ENCODE peak calls at places on chromosomes 6 and 20, in six cellular contexts. One of them, this sample, is unnamed.

GRCh38 chr20:10672579-10673127 is 1.1 kb downstream of the JAG1 start:
- DNase-seq in IMR-90: peak
- DNase-seq in mammary epithelial cell: peak
- DNase-seq in left ventricle myocardium inferior: peak
- DNase-seq in heart left ventricle: peak
- DNase-seq in fibroblast of pulmonary artery: peak
- DNase-seq in this sample: peak

GRCh38 chr20:15658295-15658694 is 915.0 kb downstream of the KIF16B start:
- DNase-seq in IMR-90: no peak
- DNase-seq in mammary epithelial cell: no peak
- DNase-seq in left ventricle myocardium inferior: no peak
- DNase-seq in fibroblast of pulmonary artery: no peak
- DNase-seq in heart left ventricle: no peak
- DNase-seq in this sample: no peak

GRCh38 chr6:11637266-11637665 is 99.7 kb downstream of the TMEM170B start:
- DNase-seq in left ventricle myocardium inferior: no peak
- DNase-seq in heart left ventricle: no peak
- DNase-seq in fibroblast of pulmonary artery: no peak
- DNase-seq in IMR-90: no peak
- DNase-seq in mammary epithelial cell: no peak
- DNase-seq in this sample: no peak

GRCh38 chr6:20575691-20576451 is 41.6 kb downstream of the CDKAL1 start:
- DNase-seq in heart left ventricle: no peak
- DNase-seq in fibroblast of pulmonary artery: peak
- DNase-seq in mammary epithelial cell: no peak
- DNase-seq in left ventricle myocardium inferior: no peak
- DNase-seq in IMR-90: no peak
- DNase-seq in this sample: no peak

GRCh38 chr20:25328954-25329498 is 61.6 kb downstream of the ABHD12 start:
- DNase-seq in mammary epithelial cell: no peak
- DNase-seq in fibroblast of pulmonary artery: no peak
- DNase-seq in IMR-90: no peak
- DNase-seq in heart left ventricle: no peak
- DNase-seq in left ventricle myocardium inferior: no peak
- DNase-seq in this sample: no peak

GRCh38 chr6:47357827-47358226 is 48.1 kb upstream of the TNFRSF21 start:
- DNase-seq in IMR-90: no peak
- DNase-seq in heart left ventricle: no peak
- DNase-seq in left ventricle myocardium inferior: no peak
- DNase-seq in mammary epithelial cell: no peak
- DNase-seq in fibroblast of pulmonary artery: no peak
- DNase-seq in this sample: no peak

GRCh38 chr6:6546318-6547110 is 42.0 kb upstream of the LY86 start:
- DNase-seq in fibroblast of pulmonary artery: peak
- DNase-seq in mammary epithelial cell: peak
- DNase-seq in heart left ventricle: peak
- DNase-seq in IMR-90: peak
- DNase-seq in left ventricle myocardium inferior: peak
- DNase-seq in this sample: no peak

GRCh38 chr6:131755597-131755996 is 44.8 kb upstream of the CTAGE9 start:
- DNase-seq in mammary epithelial cell: peak
- DNase-seq in left ventricle myocardium inferior: no peak
- DNase-seq in heart left ventricle: no peak
- DNase-seq in IMR-90: peak
- DNase-seq in fibroblast of pulmonary artery: peak
- DNase-seq in this sample: no peak

GRCh38 chr6:41984623-41985022 is 43.0 kb upstream of the CCND3 start:
- DNase-seq in heart left ventricle: no peak
- DNase-seq in mammary epithelial cell: no peak
- DNase-seq in fibroblast of pulmonary artery: no peak
- DNase-seq in IMR-90: no peak
- DNase-seq in left ventricle myocardium inferior: no peak
- DNase-seq in this sample: no peak

GRCh38 chr6:82910394-82910793 is 155.2 kb downstream of the UBE3D start:
- DNase-seq in heart left ventricle: no peak
- DNase-seq in IMR-90: no peak
- DNase-seq in mammary epithelial cell: no peak
- DNase-seq in fibroblast of pulmonary artery: no peak
- DNase-seq in left ventricle myocardium inferior: no peak
- DNase-seq in this sample: no peak

GRCh38 chr20:37526839-37527637 is 638 bp downstream of the BLCAP start:
- DNase-seq in mammary epithelial cell: peak
- DNase-seq in heart left ventricle: no peak
- DNase-seq in left ventricle myocardium inferior: no peak
- DNase-seq in fibroblast of pulmonary artery: peak
- DNase-seq in IMR-90: peak
- DNase-seq in this sample: peak

GRCh38 chr6:131275273-131275672 is 140.0 kb downstream of the AKAP7 start:
- DNase-seq in mammary epithelial cell: no peak
- DNase-seq in heart left ventricle: no peak
- DNase-seq in IMR-90: no peak
- DNase-seq in left ventricle myocardium inferior: no peak
- DNase-seq in fibroblast of pulmonary artery: no peak
- DNase-seq in this sample: no peak

GRCh38 chr6:144675231-144675861 is 390.2 kb downstream of the UTRN start:
- DNase-seq in left ventricle myocardium inferior: no peak
- DNase-seq in IMR-90: peak
- DNase-seq in mammary epithelial cell: peak
- DNase-seq in heart left ventricle: no peak
- DNase-seq in fibroblast of pulmonary artery: peak
- DNase-seq in this sample: no peak

GRCh38 chr6:55782275-55782674 is 93.1 kb downstream of the BMP5 start:
- DNase-seq in IMR-90: no peak
- DNase-seq in heart left ventricle: no peak
- DNase-seq in fibroblast of pulmonary artery: no peak
- DNase-seq in mammary epithelial cell: no peak
- DNase-seq in left ventricle myocardium inferior: no peak
- DNase-seq in this sample: no peak

GRCh38 chr20:20480689-20481088 is 112.8 kb downstream of the INSM1 start:
- DNase-seq in IMR-90: peak
- DNase-seq in left ventricle myocardium inferior: no peak
- DNase-seq in fibroblast of pulmonary artery: peak
- DNase-seq in mammary epithelial cell: peak
- DNase-seq in heart left ventricle: no peak
- DNase-seq in this sample: peak

GRCh38 chr20:62254021-62254724 is 15.9 kb downstream of the OSBPL2 start:
- DNase-seq in IMR-90: no peak
- DNase-seq in heart left ventricle: no peak
- DNase-seq in mammary epithelial cell: no peak
- DNase-seq in left ventricle myocardium inferior: no peak
- DNase-seq in fibroblast of pulmonary artery: no peak
- DNase-seq in this sample: no peak

GRCh38 chr20:12201289-12201991 is 283.7 kb downstream of the BTBD3 start:
- DNase-seq in fibroblast of pulmonary artery: peak
- DNase-seq in heart left ventricle: peak
- DNase-seq in left ventricle myocardium inferior: peak
- DNase-seq in mammary epithelial cell: peak
- DNase-seq in IMR-90: peak
- DNase-seq in this sample: no peak

GRCh38 chr20:62800314-62801259 is 4.0 kb upstream of the OGFR start:
- DNase-seq in heart left ventricle: no peak
- DNase-seq in left ventricle myocardium inferior: no peak
- DNase-seq in IMR-90: no peak
- DNase-seq in mammary epithelial cell: no peak
- DNase-seq in fibroblast of pulmonary artery: no peak
- DNase-seq in this sample: no peak

GRCh38 chr20:53646550-53646949 is 52.9 kb upstream of the ZNF217 start:
- DNase-seq in left ventricle myocardium inferior: no peak
- DNase-seq in IMR-90: no peak
- DNase-seq in mammary epithelial cell: no peak
- DNase-seq in heart left ventricle: no peak
- DNase-seq in fibroblast of pulmonary artery: no peak
- DNase-seq in this sample: no peak

GRCh38 chr6:134352786-134353480 is 35.0 kb upstream of the SGK1 start:
- DNase-seq in IMR-90: peak
- DNase-seq in fibroblast of pulmonary artery: peak
- DNase-seq in heart left ventricle: no peak
- DNase-seq in left ventricle myocardium inferior: no peak
- DNase-seq in mammary epithelial cell: peak
- DNase-seq in this sample: no peak

GRCh38 chr6:158841358-158841757 is 22.2 kb upstream of the EZR start:
- DNase-seq in heart left ventricle: no peak
- DNase-seq in fibroblast of pulmonary artery: no peak
- DNase-seq in left ventricle myocardium inferior: no peak
- DNase-seq in IMR-90: no peak
- DNase-seq in mammary epithelial cell: no peak
- DNase-seq in this sample: no peak

GRCh38 chr6:53496797-53497196 is 48.1 kb downstream of the GCLC start:
- DNase-seq in heart left ventricle: no peak
- DNase-seq in IMR-90: peak
- DNase-seq in left ventricle myocardium inferior: no peak
- DNase-seq in fibroblast of pulmonary artery: peak
- DNase-seq in mammary epithelial cell: peak
- DNase-seq in this sample: peak